ENCODE peak calls at places on chromosomes 5 and 9, in nine cellular contexts. One of them, this sample, is unnamed.
A peak's percentile ranks its signal among the peaks of the same experiment; 100 is the strongest.

GRCh38 chr5:133082128-133082527 is 30.3 kb downstream of the HSPA4 start:
- DNase-seq in mesendoderm: no peak
- DNase-seq in AG04450: no peak
- DNase-seq in tibial artery: no peak
- DNase-seq in sigmoid colon: no peak
- DNase-seq in PC-9: no peak
- DNase-seq in left ventricle myocardium inferior: no peak
- DNase-seq in retinal pigment epithelial cell: no peak
- DNase-seq in GM23248: no peak
- DNase-seq in this sample: no peak

GRCh38 chr5:61824396-61824795 is 481.6 kb upstream of the KIF2A start:
- DNase-seq in mesendoderm: no peak
- DNase-seq in AG04450: no peak
- DNase-seq in tibial artery: no peak
- DNase-seq in sigmoid colon: no peak
- DNase-seq in PC-9: no peak
- DNase-seq in left ventricle myocardium inferior: no peak
- DNase-seq in retinal pigment epithelial cell: no peak
- DNase-seq in GM23248: peak; percentile 8
- DNase-seq in this sample: peak; percentile 15

GRCh38 chr5:84239509-84239908 is 145.2 kb downstream of the EDIL3 start:
- DNase-seq in mesendoderm: peak; percentile 76
- DNase-seq in AG04450: peak; percentile 33
- DNase-seq in tibial artery: no peak
- DNase-seq in sigmoid colon: no peak
- DNase-seq in PC-9: peak; percentile 17
- DNase-seq in left ventricle myocardium inferior: no peak
- DNase-seq in retinal pigment epithelial cell: no peak
- DNase-seq in GM23248: peak; percentile 41
- DNase-seq in this sample: peak; percentile 61

GRCh38 chr5:75367401-75367800 is 30.4 kb downstream of the HMGCR start:
- DNase-seq in mesendoderm: no peak
- DNase-seq in AG04450: no peak
- DNase-seq in tibial artery: no peak
- DNase-seq in sigmoid colon: no peak
- DNase-seq in PC-9: no peak
- DNase-seq in left ventricle myocardium inferior: no peak
- DNase-seq in retinal pigment epithelial cell: no peak
- DNase-seq in GM23248: peak; percentile 38
- DNase-seq in this sample: peak; percentile 65

GRCh38 chr9:135907006-135907434 is 326 bp downstream of the CAMSAP1 start:
- DNase-seq in mesendoderm: peak; percentile 51
- DNase-seq in AG04450: no peak
- DNase-seq in tibial artery: no peak
- DNase-seq in sigmoid colon: peak; percentile 69
- DNase-seq in PC-9: no peak
- DNase-seq in left ventricle myocardium inferior: peak; percentile 36
- DNase-seq in retinal pigment epithelial cell: no peak
- DNase-seq in GM23248: peak; percentile 67
- DNase-seq in this sample: peak; percentile 24

GRCh38 chr5:137880313-137880712 is 8.9 kb upstream of the PKD2L2 start:
- DNase-seq in mesendoderm: no peak
- DNase-seq in AG04450: no peak
- DNase-seq in tibial artery: no peak
- DNase-seq in sigmoid colon: no peak
- DNase-seq in PC-9: no peak
- DNase-seq in left ventricle myocardium inferior: no peak
- DNase-seq in retinal pigment epithelial cell: no peak
- DNase-seq in GM23248: no peak
- DNase-seq in this sample: peak; percentile 40

GRCh38 chr5:125148706-125149105 is 402.3 kb upstream of the ZNF608 start:
- DNase-seq in mesendoderm: no peak
- DNase-seq in AG04450: no peak
- DNase-seq in tibial artery: no peak
- DNase-seq in sigmoid colon: no peak
- DNase-seq in PC-9: no peak
- DNase-seq in left ventricle myocardium inferior: no peak
- DNase-seq in retinal pigment epithelial cell: no peak
- DNase-seq in GM23248: peak; percentile 35
- DNase-seq in this sample: peak; percentile 72

GRCh38 chr5:684771-685216 is 8.4 kb downstream of the TPPP start:
- DNase-seq in mesendoderm: no peak
- DNase-seq in AG04450: no peak
- DNase-seq in tibial artery: no peak
- DNase-seq in sigmoid colon: peak; percentile 57
- DNase-seq in PC-9: no peak
- DNase-seq in left ventricle myocardium inferior: peak; percentile 10
- DNase-seq in retinal pigment epithelial cell: no peak
- DNase-seq in GM23248: no peak
- DNase-seq in this sample: no peak

GRCh38 chr9:1837453-1838084 is 177.6 kb upstream of the SMARCA2 start:
- DNase-seq in mesendoderm: peak; percentile 84
- DNase-seq in AG04450: no peak
- DNase-seq in tibial artery: no peak
- DNase-seq in sigmoid colon: no peak
- DNase-seq in PC-9: no peak
- DNase-seq in left ventricle myocardium inferior: no peak
- DNase-seq in retinal pigment epithelial cell: no peak
- DNase-seq in GM23248: peak; percentile 40
- DNase-seq in this sample: peak; percentile 44

GRCh38 chr9:137972988-137973470 is 95.4 kb downstream of the CACNA1B start:
- DNase-seq in mesendoderm: no peak
- DNase-seq in AG04450: no peak
- DNase-seq in tibial artery: peak; percentile 41
- DNase-seq in sigmoid colon: peak; percentile 48
- DNase-seq in PC-9: peak; percentile 31
- DNase-seq in left ventricle myocardium inferior: no peak
- DNase-seq in retinal pigment epithelial cell: no peak
- DNase-seq in GM23248: no peak
- DNase-seq in this sample: no peak

GRCh38 chr9:68808481-68808880 is 103.4 kb downstream of the PIP5K1B start:
- DNase-seq in mesendoderm: no peak
- DNase-seq in AG04450: no peak
- DNase-seq in tibial artery: no peak
- DNase-seq in sigmoid colon: no peak
- DNase-seq in PC-9: no peak
- DNase-seq in left ventricle myocardium inferior: no peak
- DNase-seq in retinal pigment epithelial cell: no peak
- DNase-seq in GM23248: no peak
- DNase-seq in this sample: no peak

GRCh38 chr9:37149646-37150308 is 29.4 kb downstream of the ZCCHC7 start:
- DNase-seq in mesendoderm: peak; percentile 3
- DNase-seq in AG04450: no peak
- DNase-seq in tibial artery: no peak
- DNase-seq in sigmoid colon: no peak
- DNase-seq in PC-9: no peak
- DNase-seq in left ventricle myocardium inferior: no peak
- DNase-seq in retinal pigment epithelial cell: no peak
- DNase-seq in GM23248: no peak
- DNase-seq in this sample: no peak

GRCh38 chr5:10168254-10168653 is 81.4 kb downstream of the ATPSCKMT start:
- DNase-seq in mesendoderm: no peak
- DNase-seq in AG04450: no peak
- DNase-seq in tibial artery: no peak
- DNase-seq in sigmoid colon: no peak
- DNase-seq in PC-9: no peak
- DNase-seq in left ventricle myocardium inferior: no peak
- DNase-seq in retinal pigment epithelial cell: no peak
- DNase-seq in GM23248: no peak
- DNase-seq in this sample: no peak

GRCh38 chr9:134445000-134445399 is 118.7 kb downstream of the RXRA start:
- DNase-seq in mesendoderm: peak; percentile 28
- DNase-seq in AG04450: no peak
- DNase-seq in tibial artery: no peak
- DNase-seq in sigmoid colon: no peak
- DNase-seq in PC-9: no peak
- DNase-seq in left ventricle myocardium inferior: no peak
- DNase-seq in retinal pigment epithelial cell: no peak
- DNase-seq in GM23248: no peak
- DNase-seq in this sample: no peak

GRCh38 chr9:12091865-12092527 is 601.2 kb upstream of the TYRP1 start:
- DNase-seq in mesendoderm: peak; percentile 72
- DNase-seq in AG04450: no peak
- DNase-seq in tibial artery: no peak
- DNase-seq in sigmoid colon: no peak
- DNase-seq in PC-9: no peak
- DNase-seq in left ventricle myocardium inferior: no peak
- DNase-seq in retinal pigment epithelial cell: no peak
- DNase-seq in GM23248: no peak
- DNase-seq in this sample: no peak

GRCh38 chr5:55610518-55610917 is 75.8 kb upstream of the PLPP1 start:
- DNase-seq in mesendoderm: no peak
- DNase-seq in AG04450: no peak
- DNase-seq in tibial artery: no peak
- DNase-seq in sigmoid colon: no peak
- DNase-seq in PC-9: no peak
- DNase-seq in left ventricle myocardium inferior: no peak
- DNase-seq in retinal pigment epithelial cell: no peak
- DNase-seq in GM23248: no peak
- DNase-seq in this sample: no peak

GRCh38 chr9:34430843-34431437 is 27.4 kb downstream of the FAM219A start:
- DNase-seq in mesendoderm: peak; percentile 77
- DNase-seq in AG04450: peak; percentile 60
- DNase-seq in tibial artery: peak; percentile 66
- DNase-seq in sigmoid colon: peak; percentile 69
- DNase-seq in PC-9: peak; percentile 75
- DNase-seq in left ventricle myocardium inferior: peak; percentile 83
- DNase-seq in retinal pigment epithelial cell: peak; percentile 36
- DNase-seq in GM23248: peak; percentile 81
- DNase-seq in this sample: peak; percentile 72

GRCh38 chr5:109485030-109485429 is 75.3 kb upstream of the PJA2 start:
- DNase-seq in mesendoderm: no peak
- DNase-seq in AG04450: no peak
- DNase-seq in tibial artery: peak; percentile 72
- DNase-seq in sigmoid colon: peak; percentile 75
- DNase-seq in PC-9: no peak
- DNase-seq in left ventricle myocardium inferior: peak; percentile 65
- DNase-seq in retinal pigment epithelial cell: peak; percentile 80
- DNase-seq in GM23248: peak; percentile 11
- DNase-seq in this sample: peak; percentile 8

GRCh38 chr9:81183763-81184162 is 505.6 kb downstream of the TLE1 start:
- DNase-seq in mesendoderm: peak; percentile 41
- DNase-seq in AG04450: peak; percentile 59
- DNase-seq in tibial artery: no peak
- DNase-seq in sigmoid colon: no peak
- DNase-seq in PC-9: no peak
- DNase-seq in left ventricle myocardium inferior: no peak
- DNase-seq in retinal pigment epithelial cell: peak; percentile 90
- DNase-seq in GM23248: no peak
- DNase-seq in this sample: no peak

GRCh38 chr9:122780026-122780425 is 8.7 kb upstream of the OR5C1 start:
- DNase-seq in mesendoderm: no peak
- DNase-seq in AG04450: no peak
- DNase-seq in tibial artery: no peak
- DNase-seq in sigmoid colon: no peak
- DNase-seq in PC-9: no peak
- DNase-seq in left ventricle myocardium inferior: no peak
- DNase-seq in retinal pigment epithelial cell: no peak
- DNase-seq in GM23248: no peak
- DNase-seq in this sample: no peak

GRCh38 chr9:134293031-134293521 is 33.2 kb upstream of the RXRA start:
- DNase-seq in mesendoderm: no peak
- DNase-seq in AG04450: no peak
- DNase-seq in tibial artery: no peak
- DNase-seq in sigmoid colon: no peak
- DNase-seq in PC-9: no peak
- DNase-seq in left ventricle myocardium inferior: no peak
- DNase-seq in retinal pigment epithelial cell: no peak
- DNase-seq in GM23248: no peak
- DNase-seq in this sample: no peak

GRCh38 chr5:39760385-39761198 is 335.8 kb upstream of the DAB2 start:
- DNase-seq in mesendoderm: no peak
- DNase-seq in AG04450: peak; percentile 80
- DNase-seq in tibial artery: peak; percentile 68
- DNase-seq in sigmoid colon: no peak
- DNase-seq in PC-9: no peak
- DNase-seq in left ventricle myocardium inferior: peak; percentile 28
- DNase-seq in retinal pigment epithelial cell: peak; percentile 84
- DNase-seq in GM23248: peak; percentile 94
- DNase-seq in this sample: peak; percentile 98

DNA sequence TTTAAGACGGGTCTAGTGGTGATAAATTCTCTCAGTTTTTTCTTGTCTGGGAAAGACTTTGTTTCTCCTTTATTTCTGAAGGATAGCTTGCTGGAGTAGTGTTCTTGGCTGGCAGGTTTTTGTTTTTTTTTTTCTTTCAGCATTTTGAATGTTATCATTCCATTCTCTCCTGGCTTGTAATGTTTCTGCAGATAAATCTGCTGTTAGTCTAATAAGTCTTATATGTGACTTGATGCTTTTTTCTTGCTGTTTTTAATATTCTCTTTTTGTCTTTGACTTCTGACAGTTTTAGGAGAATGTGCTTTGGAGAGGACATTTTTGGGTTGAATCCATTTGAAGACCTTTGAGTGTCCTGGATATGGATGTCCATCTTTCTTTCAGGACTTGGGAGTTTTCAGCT is 16.0 kb downstream of the HSD17B4 start:
- DNase-seq in mesendoderm: no peak
- DNase-seq in AG04450: no peak
- DNase-seq in tibial artery: no peak
- DNase-seq in sigmoid colon: no peak
- DNase-seq in PC-9: no peak
- DNase-seq in left ventricle myocardium inferior: no peak
- DNase-seq in retinal pigment epithelial cell: no peak
- DNase-seq in GM23248: peak; percentile 20
- DNase-seq in this sample: no peak
- H3K4me3 ChIP-seq in mesendoderm: no peak overlapping the region
- H3K4me3 ChIP-seq in AG04450: no peak overlapping the region
- H3K4me3 ChIP-seq in tibial artery: no peak overlapping the region
- H3K4me3 ChIP-seq in sigmoid colon: no peak overlapping the region
- H3K4me3 ChIP-seq in PC-9: no peak overlapping the region
- H3K4me3 ChIP-seq in left ventricle myocardium inferior: no peak overlapping the region
- H3K4me3 ChIP-seq in retinal pigment epithelial cell: no peak overlapping the region
- H3K4me3 ChIP-seq in GM23248: no peak overlapping the region
- H3K4me3 ChIP-seq in this sample: no peak overlapping the region

GRCh38 chr9:126612329-126612812 is 1.4 kb upstream of the LMX1B start:
- DNase-seq in mesendoderm: no peak
- DNase-seq in AG04450: no peak
- DNase-seq in tibial artery: no peak
- DNase-seq in sigmoid colon: peak; percentile 50
- DNase-seq in PC-9: no peak
- DNase-seq in left ventricle myocardium inferior: no peak
- DNase-seq in retinal pigment epithelial cell: no peak
- DNase-seq in GM23248: no peak
- DNase-seq in this sample: no peak
- H3K4me3 ChIP-seq in mesendoderm: no peak overlapping the region
- H3K4me3 ChIP-seq in AG04450: no peak overlapping the region
- H3K4me3 ChIP-seq in tibial artery: peak overlapping the region; percentile 39
- H3K4me3 ChIP-seq in sigmoid colon: peak overlapping the region; percentile 18
- H3K4me3 ChIP-seq in PC-9: no peak overlapping the region
- H3K4me3 ChIP-seq in left ventricle myocardium inferior: peak overlapping the region; percentile 64
- H3K4me3 ChIP-seq in retinal pigment epithelial cell: no peak overlapping the region
- H3K4me3 ChIP-seq in GM23248: no peak overlapping the region
- H3K4me3 ChIP-seq in this sample: no peak overlapping the region

GRCh38 chr5:43664641-43665040 is 61.7 kb downstream of the NNT start:
- DNase-seq in mesendoderm: no peak
- DNase-seq in AG04450: no peak
- DNase-seq in tibial artery: no peak
- DNase-seq in sigmoid colon: no peak
- DNase-seq in PC-9: no peak
- DNase-seq in left ventricle myocardium inferior: no peak
- DNase-seq in retinal pigment epithelial cell: no peak
- DNase-seq in GM23248: peak; percentile 38
- DNase-seq in this sample: peak; percentile 47
- H3K4me3 ChIP-seq in mesendoderm: no peak overlapping the region
- H3K4me3 ChIP-seq in AG04450: no peak overlapping the region
- H3K4me3 ChIP-seq in tibial artery: no peak overlapping the region
- H3K4me3 ChIP-seq in sigmoid colon: no peak overlapping the region
- H3K4me3 ChIP-seq in PC-9: no peak overlapping the region
- H3K4me3 ChIP-seq in left ventricle myocardium inferior: no peak overlapping the region
- H3K4me3 ChIP-seq in retinal pigment epithelial cell: no peak overlapping the region
- H3K4me3 ChIP-seq in GM23248: no peak overlapping the region
- H3K4me3 ChIP-seq in this sample: no peak overlapping the region

GRCh38 chr5:123721721-123722276 is 209.8 kb downstream of the CSNK1G3 start:
- DNase-seq in mesendoderm: no peak
- DNase-seq in AG04450: no peak
- DNase-seq in tibial artery: no peak
- DNase-seq in sigmoid colon: no peak
- DNase-seq in PC-9: no peak
- DNase-seq in left ventricle myocardium inferior: no peak
- DNase-seq in retinal pigment epithelial cell: no peak
- DNase-seq in GM23248: no peak
- DNase-seq in this sample: peak; percentile 24
- H3K4me3 ChIP-seq in mesendoderm: no peak overlapping the region
- H3K4me3 ChIP-seq in AG04450: no peak overlapping the region
- H3K4me3 ChIP-seq in tibial artery: no peak overlapping the region
- H3K4me3 ChIP-seq in sigmoid colon: no peak overlapping the region
- H3K4me3 ChIP-seq in PC-9: no peak overlapping the region
- H3K4me3 ChIP-seq in left ventricle myocardium inferior: no peak overlapping the region
- H3K4me3 ChIP-seq in retinal pigment epithelial cell: no peak overlapping the region
- H3K4me3 ChIP-seq in GM23248: no peak overlapping the region
- H3K4me3 ChIP-seq in this sample: no peak overlapping the region